ENCODE peak calls at places on chromosomes 7 and 10, in seven cellular contexts. Q, N, O, C, S, I and W are unnamed samples.

GRCh38 chr10:5317547-5318107 is 47.1 kb upstream of the UCN3 start:
- ATAC-seq in I (no peak), N (peak; percentile 98), Q (peak; percentile 90), S (peak; percentile 17), O (peak; percentile 89), C (peak; percentile 52), W (no peak)

GRCh38 chr10:131094406-131095108 is 217.0 kb downstream of the TCERG1L start:
- ATAC-seq in S (peak; percentile 54), Q (no peak), N (peak; percentile 98), O (peak; percentile 33), I (peak; percentile 66), C (no peak), W (no peak)

GRCh38 chr10:43871004-43871439 is 222.3 kb upstream of the ZNF32 start:
- ATAC-seq in Q (no peak), O (no peak), I (no peak), N (no peak), S (no peak), C (no peak), W (peak; percentile 74)

GRCh38 chr7:77740257-77740656 is 44.0 kb downstream of the RSBN1L start:
- ATAC-seq in C (no peak), Q (no peak), I (no peak), O (no peak), N (no peak), S (no peak), W (no peak)

GRCh38 chr10:129790710-129791446 is 173.2 kb downstream of the EBF3 start:
- ATAC-seq in C (no peak), N (no peak), O (no peak), S (no peak), I (no peak), Q (no peak), W (no peak)

GRCh38 chr7:37987732-37988131 is 67.3 kb downstream of the EPDR1 start:
- ATAC-seq in Q (no peak), N (no peak), O (peak; percentile 39), C (no peak), I (peak; percentile 95), S (no peak), W (peak; percentile 39)

GRCh38 chr10:52561322-52561721 is 211.3 kb downstream of the MBL2 start:
- ATAC-seq in Q (no peak), N (no peak), S (no peak), O (no peak), C (no peak), I (no peak), W (no peak)

GRCh38 chr7:76051840-76052239 is 3.9 kb downstream of the MDH2 start:
- ATAC-seq in O (no peak), I (no peak), C (no peak), N (no peak), Q (no peak), S (no peak), W (no peak)

GRCh38 chr10:82294874-82295378 is 419.9 kb downstream of the NRG3 start:
- ATAC-seq in N (no peak), Q (no peak), O (no peak), S (no peak), I (no peak), C (no peak), W (no peak)

GRCh38 chr10:11140963-11141362 is 123.3 kb downstream of the CELF2 start:
- ATAC-seq in S (no peak), N (no peak), O (peak; percentile 48), C (no peak), I (no peak), Q (no peak), W (no peak)

GRCh38 chr7:25967278-25968204 is 184.5 kb upstream of the NFE2L3 start:
- ATAC-seq in N (no peak), C (no peak), I (peak; percentile 70), S (no peak), Q (peak; percentile 12), O (no peak), W (no peak)

GRCh38 chr7:143096146-143096545 is 35.7 kb upstream of the PIP start:
- ATAC-seq in S (no peak), O (no peak), I (no peak), Q (no peak), N (no peak), C (no peak), W (no peak)

GRCh38 chr7:85103352-85103751 is 83.5 kb downstream of the SEMA3D start:
- ATAC-seq in N (peak; percentile 22), S (no peak), C (no peak), I (no peak), Q (no peak), O (no peak), W (peak; percentile 65)

GRCh38 chr7:143236408-143236990 is 14.7 kb downstream of the TAS2R40 start:
- ATAC-seq in Q (no peak), I (no peak), N (no peak), C (no peak), S (no peak), O (no peak), W (no peak)

GRCh38 chr10:70513848-70514309 is 35.3 kb downstream of the PALD1 start:
- ATAC-seq in N (peak; percentile 32), I (peak; percentile 37), C (no peak), Q (no peak), S (no peak), O (no peak), W (no peak)

GRCh38 chr7:24956021-24956420 is 24.0 kb downstream of the OSBPL3 start:
- ATAC-seq in S (no peak), C (no peak), I (no peak), O (no peak), N (peak; percentile 99), Q (no peak), W (no peak)

GRCh38 chr10:43231523-43232078 is 35.3 kb downstream of the RASGEF1A start:
- ATAC-seq in C (no peak), Q (peak; percentile 52), N (no peak), I (no peak), O (no peak), S (no peak), W (no peak)

GRCh38 chr7:2476776-2477446 is 713 bp upstream of the GRIFIN start:
- ATAC-seq in S (no peak), Q (no peak), C (no peak), N (no peak), I (no peak), O (no peak), W (no peak)

GRCh38 chr10:80523776-80524175 is 13.9 kb upstream of the SH2D4B start:
- ATAC-seq in Q (no peak), I (peak; percentile 19), C (peak; percentile 1), N (peak; percentile 24), S (no peak), O (no peak), W (no peak)

GRCh38 chr10:127813290-127813689 is 76.3 kb downstream of the FOXI2 start:
- ATAC-seq in C (no peak), I (no peak), S (no peak), Q (no peak), O (no peak), N (no peak), W (no peak)
- TF ChIP-seq CTCF in C (peak; percentile 18), I (no peak), S (no peak), Q (no peak), O (no peak), N (peak; percentile 28), W (no peak)

GRCh38 chr10:7670157-7670556 is 3.4 kb upstream of the ITIH5 start:
- ATAC-seq in I (no peak), C (no peak), S (no peak), N (no peak), O (no peak), Q (no peak), W (no peak)

GRCh38 chr10:7664707-7665106 is 2.1 kb downstream of the ITIH5 start:
- ATAC-seq in N (no peak), S (no peak), I (no peak), O (no peak), C (no peak), Q (no peak), W (no peak)

GRCh38 chr10:7662522-7662921 is 4.2 kb downstream of the ITIH5 start:
- ATAC-seq in C (no peak), N (no peak), I (no peak), O (no peak), Q (no peak), S (no peak), W (no peak)

GRCh38 chr10:7667262-7668141 is 736 bp upstream of the ITIH5 start:
- ATAC-seq in Q (peak; percentile 36), N (peak; percentile 24), C (peak; percentile 79), I (peak; percentile 54), O (no peak), S (no peak), W (peak; percentile 69)

DNA sequence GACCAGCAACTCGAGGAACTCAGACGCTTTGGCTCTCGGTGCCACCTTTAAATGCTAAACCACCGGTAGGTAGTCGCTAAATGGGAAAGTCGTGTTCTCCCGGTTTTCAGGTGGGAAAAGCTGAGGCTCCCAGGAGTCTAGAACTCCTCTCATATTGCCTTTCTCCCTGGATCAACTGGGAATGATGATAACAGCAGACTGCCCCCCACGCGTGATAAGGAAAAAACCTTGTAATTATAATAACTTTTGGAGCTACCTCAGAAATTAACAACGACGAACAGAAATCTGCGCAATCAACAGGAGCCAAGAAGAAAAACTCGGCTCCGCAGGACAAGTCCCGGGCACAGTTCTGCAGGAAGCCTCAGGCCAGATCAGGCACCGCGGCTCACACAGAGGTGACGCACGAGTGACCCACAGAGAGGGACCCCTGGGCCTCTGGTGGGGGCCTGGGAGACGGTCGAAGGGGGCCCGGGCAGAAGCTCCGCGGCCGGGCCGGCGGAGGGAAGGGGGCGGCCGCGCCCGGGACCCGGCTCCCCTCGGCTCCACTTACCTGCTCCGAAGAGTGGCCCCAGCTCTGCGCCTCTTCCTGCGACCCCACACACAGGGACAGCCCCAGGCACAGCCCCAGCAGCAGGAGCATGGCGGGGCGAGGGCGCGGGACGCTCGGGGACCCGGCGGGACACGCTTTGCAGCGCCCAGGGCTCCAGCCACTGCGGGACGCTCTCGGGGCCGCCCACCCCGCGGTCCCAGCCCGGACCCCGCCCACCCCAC is at the start of gene ITIH5:
- ATAC-seq in S (peak; percentile 21), I (peak; percentile 52), N (peak; percentile 47), O (no peak), C (peak; percentile 73), Q (no peak), W (peak; percentile 54)
- TF ChIP-seq CTCF in S (no peak), I (no peak), N (no peak), O (no peak), C (no peak), Q (no peak), W (no peak)

GRCh38 chr10:117418121-117418520 is 42.9 kb upstream of the PDZD8 start:
- ATAC-seq in S (no peak), Q (no peak), N (peak; percentile 49), O (no peak), I (no peak), C (no peak), W (no peak)

GRCh38 chr10:117421985-117422384 is 46.7 kb upstream of the PDZD8 start:
- ATAC-seq in Q (no peak), I (no peak), N (no peak), S (no peak), O (no peak), C (no peak), W (no peak)

GRCh38 chr10:117424171-117424570 is 48.9 kb upstream of the PDZD8 start:
- ATAC-seq in I (no peak), Q (no peak), C (no peak), N (peak; percentile 17), O (no peak), S (no peak), W (no peak)

GRCh38 chr10:117420768-117421167 is 45.5 kb upstream of the PDZD8 start:
- ATAC-seq in C (no peak), I (no peak), Q (no peak), S (no peak), N (no peak), O (no peak), W (no peak)

GRCh38 chr10:117419921-117420320 is 44.7 kb upstream of the PDZD8 start:
- ATAC-seq in C (no peak), S (no peak), I (no peak), O (peak; percentile 58), N (peak; percentile 79), Q (no peak), W (no peak)
- TF ChIP-seq CTCF in C (no peak), S (no peak), I (no peak), O (no peak), N (peak; percentile 38), Q (no peak), W (no peak)

GRCh38 chr7:92352009-92352408 is 95.3 kb upstream of the GATAD1 start:
- ATAC-seq in O (no peak), C (no peak), Q (no peak), I (no peak), N (no peak), S (no peak), W (no peak)
- TF ChIP-seq CTCF in O (no peak), C (no peak), Q (no peak), I (no peak), N (no peak), S (no peak), W (no peak)